ENCODE peak calls at places on chromosomes 1 and 21, in eight cellular contexts. D is progenitor cell of endocrine pancreas; E is A549; W is activated B cell treated with CpG ODN at 0.5 μM for 24 hours; S is GM13977; V is WERI-Rb-1; Q is cardiac fibroblast; K is CD8-positive, alpha-beta T cell. N is an unnamed sample.

GRCh38 chr1:7299329-7299799 is 471.7 kb upstream of the VAMP3 start:
- DNase-seq in E (peak; percentile 65), S (no peak), W (no peak), V (no peak), K (no peak), Q (peak; percentile 95), D (no peak), N (no peak)

GRCh38 chr1:59564192-59564891 is 250.4 kb upstream of the HOOK1 start:
- DNase-seq in S (no peak), Q (no peak), K (no peak), D (no peak), V (no peak), W (no peak), E (no peak), N (no peak)

GRCh38 chr1:230581446-230582079 is 60.7 kb upstream of the COG2 start:
- DNase-seq in W (no peak), Q (no peak), V (no peak), D (no peak), S (no peak), K (no peak), E (peak; percentile 18), N (no peak)

GRCh38 chr1:150981177-150981804 is 801 bp upstream of the ANXA9 start:
- DNase-seq in V (peak; percentile 71), W (no peak), E (no peak), K (no peak), Q (no peak), D (no peak), S (no peak), N (no peak)

GRCh38 chr1:17671741-17672140 is 83.4 kb upstream of the ACTL8 start:
- DNase-seq in K (no peak), V (peak; percentile 75), E (no peak), D (no peak), S (no peak), W (no peak), Q (no peak), N (no peak)

GRCh38 chr1:42177551-42177981 is 13.0 kb upstream of the GUCA2A start:
- DNase-seq in V (no peak), W (no peak), K (no peak), Q (peak; percentile 72), D (no peak), S (no peak), E (no peak), N (no peak)

GRCh38 chr21:39613029-39613934 is 542 bp downstream of the B3GALT5 start:
- DNase-seq in W (no peak), Q (no peak), D (no peak), E (no peak), S (no peak), K (no peak), V (no peak), N (no peak)

GRCh38 chr1:62391369-62391971 is 45.4 kb upstream of the USP1 start:
- DNase-seq in E (no peak), S (peak; percentile 36), K (peak; percentile 24), W (no peak), Q (no peak), V (peak; percentile 67), D (no peak), N (peak; percentile 28)

GRCh38 chr1:240282061-240282830 is 190.6 kb downstream of the FMN2 start:
- DNase-seq in S (no peak), K (no peak), Q (peak; percentile 22), D (no peak), W (no peak), E (no peak), V (no peak), N (no peak)

GRCh38 chr1:247360991-247361721 is 29.5 kb upstream of the ZNF496 start:
- DNase-seq in D (no peak), K (no peak), W (no peak), E (no peak), V (no peak), Q (peak; percentile 35), S (no peak), N (no peak)

GRCh38 chr1:3105167-3105863 is 36.3 kb downstream of the PRDM16 start:
- DNase-seq in S (no peak), W (no peak), D (peak; percentile 67), Q (no peak), K (no peak), V (no peak), E (no peak), N (no peak)

GRCh38 chr1:109771712-109772657 is 8.3 kb upstream of the EPS8L3 start:
- DNase-seq in Q (no peak), W (no peak), S (no peak), D (no peak), V (no peak), E (no peak), K (no peak), N (no peak)

GRCh38 chr1:27142464-27142863 is 12.5 kb downstream of the SLC9A1 start:
- DNase-seq in Q (no peak), W (no peak), D (no peak), E (no peak), K (no peak), V (no peak), S (no peak), N (no peak)

GRCh38 chr1:79391896-79392295 is 385.4 kb upstream of the ADGRL4 start:
- DNase-seq in K (no peak), S (no peak), D (no peak), E (no peak), V (no peak), Q (no peak), W (no peak), N (no peak)

GRCh38 chr1:90573736-90574135 is 143.4 kb downstream of the BARHL2 start:
- DNase-seq in K (no peak), V (no peak), D (no peak), E (no peak), W (no peak), Q (no peak), S (no peak), N (no peak)

GRCh38 chr1:87644500-87645245 is 316.0 kb downstream of the LMO4 start:
- DNase-seq in Q (peak; percentile 62), W (no peak), K (no peak), D (no peak), S (no peak), V (no peak), E (no peak), N (no peak)

GRCh38 chr1:55320891-55321290 is 105.7 kb upstream of the USP24 start:
- DNase-seq in W (no peak), D (no peak), V (no peak), S (no peak), K (no peak), E (no peak), Q (no peak), N (no peak)

GRCh38 chr1:224759570-224760562 is 143.7 kb downstream of the CNIH3 start:
- DNase-seq in Q (no peak), E (no peak), K (no peak), D (no peak), V (peak; percentile 10), S (no peak), W (no peak), N (no peak)

GRCh38 chr1:4700801-4701200 is 46.4 kb downstream of the AJAP1 start:
- DNase-seq in E (no peak), V (no peak), W (no peak), S (no peak), K (no peak), Q (no peak), D (no peak), N (no peak)

GRCh38 chr1:2921970-2922686 is 99.1 kb upstream of the ACTRT2 start:
- DNase-seq in S (no peak), D (no peak), K (no peak), W (peak; percentile 25), Q (no peak), E (peak; percentile 10), V (peak; percentile 40), N (peak; percentile 67)

GRCh38 chr1:114025609-114026401 is 46.5 kb downstream of the OLFML3 start:
- DNase-seq in W (no peak), V (no peak), Q (no peak), D (no peak), E (no peak), K (no peak), S (no peak), N (no peak)

GRCh38 chr1:242178924-242179708 is 180.2 kb upstream of the MAP1LC3C start:
- DNase-seq in E (no peak), D (no peak), V (no peak), W (no peak), Q (no peak), S (no peak), K (no peak), N (no peak)

GRCh38 chr21:42101246-42101645 is 30.1 kb downstream of the UMODL1 start:
- DNase-seq in D (no peak), V (no peak), K (no peak), W (no peak), S (no peak), E (no peak), Q (no peak), N (no peak)

DNA sequence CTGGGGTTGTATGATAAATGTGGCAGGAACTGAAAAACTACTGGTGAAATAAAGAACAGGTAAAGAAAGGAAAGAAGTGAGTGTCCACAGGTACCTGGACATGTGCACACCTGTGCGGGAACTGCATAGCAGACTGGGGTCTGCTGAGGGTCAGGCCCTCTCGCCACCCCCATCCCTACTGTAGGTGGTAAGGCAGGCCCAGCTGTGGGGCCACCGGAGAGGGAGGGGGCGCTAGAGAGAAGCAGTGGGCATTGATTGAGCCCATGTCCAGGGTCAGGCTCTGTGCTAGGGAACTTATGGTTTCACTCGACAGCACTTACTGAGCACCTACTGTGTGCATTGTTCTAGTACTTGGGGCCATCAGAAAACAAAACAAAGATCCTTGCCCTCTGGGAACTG is 400.5 kb downstream of the MATN1 start:
- DNase-seq in S (no peak), Q (no peak), V (no peak), E (no peak), W (no peak), K (no peak), D (peak; percentile 8), N (no peak)
- TF ChIP-seq CTCF in S (no peak), Q (no peak), V (peak; percentile 37), E (no peak), W (no peak), K (no peak), D (no peak), N (no peak)

GRCh38 chr1:201166964-201167624 is 12.8 kb upstream of the TMEM9 start:
- DNase-seq in V (no peak), Q (no peak), W (no peak), S (no peak), K (no peak), E (no peak), D (no peak), N (no peak)
- TF ChIP-seq CTCF in V (no peak), Q (no peak), W (no peak), S (no peak), K (no peak), E (no peak), D (no peak), N (no peak)

DNA sequence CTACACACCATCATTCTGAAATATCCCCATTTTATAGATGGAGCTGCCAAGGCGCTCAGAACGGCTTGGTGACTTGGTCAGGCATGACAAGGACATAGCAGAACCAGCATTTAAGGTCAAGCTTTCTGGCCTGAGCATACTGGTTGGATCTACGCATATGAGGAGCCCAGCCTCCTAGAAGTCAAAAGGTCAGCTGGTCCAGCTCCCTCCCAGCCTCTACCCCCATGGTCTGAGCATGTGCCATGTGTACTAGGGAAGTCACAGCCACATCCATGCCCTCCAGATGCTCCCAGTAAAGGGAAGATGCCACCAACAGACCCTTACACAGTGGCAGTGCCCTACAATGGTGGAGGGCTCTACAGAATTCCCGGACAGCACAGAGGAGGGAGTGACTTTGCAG is 96.7 kb downstream of the EPHB2 start:
- DNase-seq in E (no peak), V (no peak), D (no peak), W (no peak), S (no peak), K (no peak), Q (no peak), N (no peak)
- TF ChIP-seq CTCF in E (no peak), V (no peak), D (no peak), W (no peak), S (no peak), K (no peak), Q (no peak), N (no peak)

GRCh38 chr1:217205578-217205977 is 425.3 kb downstream of the GPATCH2 start:
- DNase-seq in W (no peak), Q (no peak), V (no peak), D (no peak), S (no peak), K (no peak), E (no peak), N (no peak)
- TF ChIP-seq CTCF in W (no peak), Q (no peak), V (no peak), D (no peak), S (no peak), K (no peak), E (no peak), N (no peak)